ENCODE peak calls at places on chromosomes 5 and 9, in ten cellular contexts. R is HTR-8/SVneo; W is germinal center; N is Peyer's patch; O is left colon; X is stimulated activated CD8-positive, alpha-beta memory T cell treated with anti-CD3 and anti-CD28 coated beads, Interleukin-15, amount 100 ng/mL, for 24 hours; C is nephron progenitor cell; K is stimulated activated CD4-positive, alpha-beta T cell treated with anti-CD3 and anti-CD28 coated beads, Interleukin-2, amount 100 ng/mL, for 24 hours; L is NCI-H1694; H is iPS-NIHi11. G is an unnamed sample.

GRCh38 chr5:142826093-142826492 is 55.9 kb downstream of the ARHGAP26 start:
- DNase-seq in R (no peak), W (no peak), N (no peak), O (no peak), X (no peak), C (no peak), K (no peak), L (no peak), H (no peak), G (no peak)

GRCh38 chr9:92439921-92440750 is 15.9 kb upstream of the OMD start:
- DNase-seq in R (no peak), W (no peak), N (no peak), O (no peak), X (no peak), C (no peak), K (no peak), L (no peak), H (no peak), G (no peak)

GRCh38 chr5:43007246-43007910 is 32.7 kb downstream of the ANXA2R start:
- DNase-seq in R (peak), W (peak), N (peak), O (peak), X (no peak), C (peak), K (peak), L (peak), H (peak), G (peak)

GRCh38 chr9:76298497-76299144 is 95.6 kb downstream of the RFK start:
- DNase-seq in R (no peak), W (no peak), N (no peak), O (no peak), X (no peak), C (no peak), K (no peak), L (no peak), H (no peak), G (no peak)

GRCh38 chr5:102799017-102799416 is 43.9 kb downstream of the PAM start:
- DNase-seq in R (no peak), W (no peak), N (no peak), O (no peak), X (no peak), C (no peak), K (no peak), L (no peak), H (no peak), G (no peak)

GRCh38 chr5:111755942-111756353 is 1.0 kb downstream of the NREP start:
- DNase-seq in R (no peak), W (no peak), N (no peak), O (no peak), X (no peak), C (no peak), K (no peak), L (peak), H (no peak), G (no peak)

GRCh38 chr9:134864821-134865190 is 15.8 kb upstream of the FCN2 start:
- DNase-seq in R (no peak), W (no peak), N (no peak), O (no peak), X (no peak), C (no peak), K (no peak), L (no peak), H (no peak), G (no peak)

GRCh38 chr5:170711300-170711699 is 72.2 kb upstream of the GABRP start:
- DNase-seq in R (no peak), W (no peak), N (no peak), O (no peak), X (no peak), C (no peak), K (no peak), L (no peak), H (no peak), G (no peak)

GRCh38 chr5:113226337-113226736 is 208.5 kb downstream of the TSSK1B start:
- DNase-seq in R (no peak), W (no peak), N (no peak), O (no peak), X (no peak), C (no peak), K (no peak), L (no peak), H (no peak), G (no peak)

GRCh38 chr5:6728011-6728794 is 15.0 kb downstream of the TENT4A start:
- DNase-seq in R (no peak), W (peak), N (peak), O (no peak), X (no peak), C (no peak), K (no peak), L (no peak), H (peak), G (no peak)

GRCh38 chr5:92119110-92119509 is 736.0 kb upstream of the ARRDC3 start:
- DNase-seq in R (no peak), W (no peak), N (no peak), O (no peak), X (no peak), C (no peak), K (no peak), L (no peak), H (no peak), G (no peak)

GRCh38 chr9:133122605-133122934 is 1.5 kb upstream of the RALGDS start:
- DNase-seq in R (no peak), W (no peak), N (no peak), O (no peak), X (no peak), C (no peak), K (no peak), L (no peak), H (no peak), G (no peak)

GRCh38 chr5:134423376-134423775 is 11.7 kb upstream of the CDKN2AIPNL start:
- DNase-seq in R (no peak), W (no peak), N (no peak), O (no peak), X (no peak), C (no peak), K (no peak), L (no peak), H (no peak), G (no peak)

GRCh38 chr5:73278693-73279092 is 105.7 kb downstream of the TMEM174 start:
- DNase-seq in R (no peak), W (no peak), N (no peak), O (no peak), X (no peak), C (no peak), K (no peak), L (peak), H (no peak), G (no peak)

GRCh38 chr5:174120436-174120835 is 74.9 kb downstream of the NSG2 start:
- DNase-seq in R (no peak), W (no peak), N (no peak), O (no peak), X (no peak), C (no peak), K (no peak), L (no peak), H (no peak), G (no peak)

GRCh38 chr5:115602585-115603125 is 376 bp upstream of the TICAM2 start:
- DNase-seq in R (no peak), W (peak), N (no peak), O (no peak), X (no peak), C (no peak), K (no peak), L (no peak), H (no peak), G (no peak)

GRCh38 chr5:88883059-88883565 is at the start of gene MEF2C:
- DNase-seq in R (no peak), W (peak), N (peak), O (peak), X (no peak), C (peak), K (peak), L (no peak), H (peak), G (peak)

GRCh38 chr9:15346837-15347236 is 39.8 kb upstream of the TTC39B start:
- DNase-seq in R (no peak), W (no peak), N (no peak), O (no peak), X (no peak), C (no peak), K (no peak), L (no peak), H (no peak), G (no peak)

GRCh38 chr9:129384138-129384886 is 206.3 kb upstream of the IER5L start:
- DNase-seq in R (no peak), W (no peak), N (no peak), O (no peak), X (no peak), C (no peak), K (no peak), L (no peak), H (no peak), G (no peak)

GRCh38 chr5:441996-442334 is 1.0 kb upstream of the EXOC3 start:
- DNase-seq in R (no peak), W (no peak), N (no peak), O (no peak), X (no peak), C (no peak), K (no peak), L (no peak), H (no peak), G (no peak)

GRCh38 chr9:133850161-133850560 is 112.0 kb upstream of the SARDH start:
- DNase-seq in R (no peak), W (no peak), N (no peak), O (no peak), X (no peak), C (no peak), K (no peak), L (no peak), H (no peak), G (no peak)

GRCh38 chr9:134227451-134228411 is 63.4 kb upstream of the RNU6ATAC start:
- DNase-seq in R (no peak), W (no peak), N (no peak), O (no peak), X (no peak), C (no peak), K (no peak), L (no peak), H (no peak), G (no peak)

GRCh38 chr5:82151217-82151616 is 126.9 kb downstream of the RPS23 start:
- DNase-seq in R (no peak), W (no peak), N (no peak), O (no peak), X (no peak), C (no peak), K (no peak), L (no peak), H (no peak), G (no peak)

GRCh38 chr5:37740331-37741066 is 99.3 kb downstream of the GDNF start:
- DNase-seq in R (no peak), W (no peak), N (no peak), O (no peak), X (no peak), C (no peak), K (no peak), L (no peak), H (no peak), G (no peak)

GRCh38 chr5:9347032-9347431 is 198.8 kb downstream of the SEMA5A start:
- DNase-seq in R (no peak), W (no peak), N (no peak), O (no peak), X (no peak), C (no peak), K (no peak), L (no peak), H (no peak), G (no peak)

GRCh38 chr5:160268111-160268510 is 38.8 kb downstream of the FABP6 start:
- DNase-seq in R (no peak), W (no peak), N (no peak), O (no peak), X (no peak), C (no peak), K (no peak), L (no peak), H (no peak), G (no peak)

GRCh38 chr9:35675732-35676392 is 2.1 kb downstream of the CA9 start:
- DNase-seq in R (no peak), W (peak), N (peak), O (peak), X (no peak), C (peak), K (peak), L (no peak), H (peak), G (peak)

GRCh38 chr9:121267689-121268597 is at the start of gene GSN:
- DNase-seq in R (no peak), W (peak), N (peak), O (peak), X (peak), C (peak), K (peak), L (no peak), H (peak), G (peak)

GRCh38 chr5:157607371-157608161 is 32.0 kb upstream of the ADAM19 start:
- DNase-seq in R (no peak), W (no peak), N (peak), O (no peak), X (no peak), C (no peak), K (peak), L (no peak), H (no peak), G (no peak)

G was measured in uterus.